ENCODE peak calls at places on chromosome 13, in nine cellular contexts. V, S, H, Q, L, R, X, B and K are unnamed samples. For H3K4me1 and H3K9me3, the result is how much of the 10 kb centered on the place peaks cover.

GRCh38 chr13:112012004-112012704 is 54.8 kb upstream of the SOX1 start:
- DNase-seq in R (peak), V (no peak), S (no peak), B (no peak), X (no peak), Q (no peak), L (no peak), H (no peak), K (no peak)

GRCh38 chr13:92804926-92805325 is 421.7 kb upstream of the GPC6 start:
- DNase-seq in B (no peak), X (no peak), L (no peak), R (no peak), S (no peak), V (no peak), Q (no peak), H (no peak), K (no peak)

GRCh38 chr13:87923713-87924112 is 252.5 kb downstream of the SLITRK5 start:
- DNase-seq in V (no peak), Q (no peak), X (no peak), H (no peak), B (no peak), R (no peak), L (no peak), S (no peak), K (no peak)

GRCh38 chr13:113651511-113652403 is 6.2 kb downstream of the ATP4B start:
- DNase-seq in V (no peak), R (no peak), H (no peak), S (no peak), X (no peak), L (peak), Q (no peak), B (no peak), K (peak)

GRCh38 chr13:77345150-77345780 is 18.4 kb upstream of the MYCBP2 start:
- DNase-seq in H (peak), L (no peak), V (no peak), B (no peak), X (no peak), Q (no peak), S (no peak), R (no peak), K (no peak)

GRCh38 chr13:28820099-28821051 is at the start of gene MTUS2:
- DNase-seq in R (peak), X (no peak), H (peak), Q (no peak), B (peak), V (peak), S (no peak), L (no peak), K (peak)

GRCh38 chr13:100473087-100473486 is 115.5 kb downstream of the GGACT start:
- DNase-seq in Q (no peak), L (no peak), R (peak), V (peak), B (no peak), H (no peak), S (no peak), X (no peak), K (no peak)

GRCh38 chr13:63938851-63939250 is 2523.2 kb upstream of the PCDH20 start:
- DNase-seq in L (no peak), R (no peak), Q (no peak), V (no peak), H (no peak), X (no peak), B (no peak), S (no peak), K (no peak)

GRCh38 chr13:28530729-28531194 is 35.8 kb upstream of the FLT1 start:
- DNase-seq in R (no peak), V (no peak), H (peak), L (no peak), S (no peak), Q (no peak), B (no peak), X (no peak), K (no peak)

GRCh38 chr13:27783111-27783510 is 9.2 kb upstream of the GSX1 start:
- DNase-seq in V (peak), L (no peak), H (peak), S (no peak), X (no peak), Q (no peak), R (peak), B (peak), K (no peak)

GRCh38 chr13:51585696-51586095 is 1.4 kb downstream of the WDFY2 start:
- DNase-seq in H (no peak), Q (no peak), V (no peak), B (no peak), R (no peak), X (no peak), L (no peak), S (no peak), K (no peak)

GRCh38 chr13:110907301-110907700 is 7.6 kb downstream of the ANKRD10 start:
- DNase-seq in H (no peak), V (no peak), Q (no peak), R (no peak), X (no peak), S (no peak), L (no peak), B (no peak), K (no peak)

GRCh38 chr13:91813255-91813654 is 414.8 kb downstream of the GPC5 start:
- DNase-seq in L (no peak), H (no peak), B (no peak), R (no peak), X (no peak), V (peak), Q (no peak), S (no peak), K (no peak)

DNA sequence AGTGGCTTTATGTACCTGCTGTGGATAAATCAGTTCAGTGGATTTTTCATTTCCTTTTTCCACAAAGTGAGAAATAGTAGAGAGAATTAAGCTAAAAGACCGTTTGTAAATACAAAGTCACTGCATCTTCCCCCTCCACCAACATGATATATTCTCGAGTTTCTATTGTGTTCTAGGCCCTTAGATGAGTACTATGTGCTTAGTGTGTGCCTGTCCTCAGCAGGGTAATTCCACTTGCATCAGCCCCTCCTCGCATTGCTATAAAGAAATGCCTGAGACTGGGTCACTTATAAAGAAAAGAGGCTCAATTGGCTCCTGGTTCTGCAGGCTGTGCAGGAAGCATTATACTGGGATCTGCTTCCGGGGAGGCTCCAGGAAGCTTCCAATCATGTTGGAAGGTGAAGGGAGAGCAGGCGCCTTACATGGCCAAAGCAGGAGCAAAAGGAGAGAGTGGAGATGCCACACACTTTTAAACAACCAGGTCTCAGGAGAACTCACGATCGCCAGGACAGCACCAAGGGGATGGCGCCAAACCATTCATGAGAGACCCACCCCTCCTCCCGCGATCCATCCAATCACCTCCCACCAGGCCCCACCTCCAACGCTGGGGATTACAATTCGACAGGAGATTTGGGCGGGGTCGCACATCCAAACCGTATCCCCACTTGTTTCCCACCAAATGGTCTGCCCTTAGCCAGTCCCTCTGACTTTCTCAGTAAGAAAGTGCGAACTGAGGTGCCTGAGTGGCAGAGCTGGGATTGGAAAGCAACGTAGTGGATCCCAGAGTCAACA is 102.3 kb upstream of the ABCC4 start:
- DNase-seq in S (no peak), V (peak), H (no peak), L (no peak), B (no peak), Q (no peak), X (no peak), R (peak), K (no peak)
- H3K27ac ChIP-seq in S (no peak), V (no peak), H (no peak), L (no peak), B (no peak), Q (peak), X (no peak), R (no peak), K (no peak)

GRCh38 chr13:33188093-33188882 is 97.3 kb downstream of the STARD13 start:
- DNase-seq in B (no peak), R (no peak), L (no peak), Q (no peak), H (no peak), X (no peak), S (no peak), V (no peak), K (no peak)

GRCh38 chr13:33184530-33184929 is 101.0 kb downstream of the STARD13 start:
- DNase-seq in B (no peak), R (no peak), Q (no peak), L (no peak), X (no peak), V (no peak), S (no peak), H (no peak), K (no peak)

GRCh38 chr13:33185853-33186252 is 99.7 kb downstream of the STARD13 start:
- DNase-seq in R (no peak), L (no peak), B (no peak), X (no peak), S (no peak), H (no peak), Q (no peak), V (no peak), K (no peak)

GRCh38 chr13:33189470-33189869 is 96.1 kb downstream of the STARD13 start:
- DNase-seq in R (no peak), X (no peak), B (no peak), Q (no peak), S (no peak), H (no peak), V (no peak), L (no peak), K (no peak)

DNA sequence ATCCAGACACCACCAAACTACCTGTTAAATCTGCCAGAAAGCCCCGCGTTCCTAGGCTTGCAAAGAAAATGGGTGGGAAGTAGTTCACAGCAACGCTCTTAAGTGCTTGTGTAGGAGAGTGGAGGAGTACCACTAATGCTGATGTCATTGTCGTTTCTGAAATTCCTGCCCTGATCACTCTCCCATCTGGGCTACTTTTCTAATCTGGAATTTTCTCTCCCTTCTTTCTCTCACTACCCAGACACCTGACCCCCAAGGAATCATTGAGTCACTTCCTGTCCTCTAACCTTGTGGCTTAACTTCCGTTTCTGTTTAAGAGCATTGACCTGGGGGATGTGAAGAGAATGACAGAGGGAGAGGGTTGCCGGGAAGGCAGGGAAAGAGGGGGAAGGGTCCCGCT is 98.7 kb downstream of the STARD13 start:
- DNase-seq in H (peak), B (peak), R (no peak), X (no peak), Q (no peak), L (no peak), V (no peak), S (no peak), K (no peak)
- H3K4me1 ChIP-seq in H (under half), B (under half), R (under half), X (under half), Q (under half), L (under half), V (under half), S (under half), K (under half)

GRCh38 chr13:68713394-68713793 is 1394.2 kb upstream of the ATXN8OS start:
- DNase-seq in S (no peak), X (no peak), V (no peak), B (no peak), H (peak), L (no peak), R (peak), Q (no peak), K (no peak)
- H3K9me3 ChIP-seq in S (under half), X (under half), V (under half), B (under half), H (under half), L (under half), R (under half), Q (under half), K (under half)

GRCh38 chr13:94703721-94704314 is 8.5 kb downstream of the SOX21 start:
- DNase-seq in S (no peak), V (no peak), Q (no peak), R (peak), L (no peak), X (no peak), B (no peak), H (no peak), K (no peak)

GRCh38 chr13:94706101-94706853 is 6.1 kb downstream of the SOX21 start:
- DNase-seq in X (no peak), L (no peak), H (no peak), V (no peak), R (peak), S (no peak), Q (no peak), B (no peak), K (no peak)

GRCh38 chr13:94703271-94703670 is 9.1 kb downstream of the SOX21 start:
- DNase-seq in V (no peak), L (no peak), H (no peak), Q (no peak), B (no peak), X (no peak), S (no peak), R (no peak), K (no peak)

GRCh38 chr13:94705081-94705751 is 7.1 kb downstream of the SOX21 start:
- DNase-seq in B (no peak), R (peak), H (peak), S (no peak), V (no peak), X (no peak), Q (no peak), L (no peak), K (no peak)

DNA sequence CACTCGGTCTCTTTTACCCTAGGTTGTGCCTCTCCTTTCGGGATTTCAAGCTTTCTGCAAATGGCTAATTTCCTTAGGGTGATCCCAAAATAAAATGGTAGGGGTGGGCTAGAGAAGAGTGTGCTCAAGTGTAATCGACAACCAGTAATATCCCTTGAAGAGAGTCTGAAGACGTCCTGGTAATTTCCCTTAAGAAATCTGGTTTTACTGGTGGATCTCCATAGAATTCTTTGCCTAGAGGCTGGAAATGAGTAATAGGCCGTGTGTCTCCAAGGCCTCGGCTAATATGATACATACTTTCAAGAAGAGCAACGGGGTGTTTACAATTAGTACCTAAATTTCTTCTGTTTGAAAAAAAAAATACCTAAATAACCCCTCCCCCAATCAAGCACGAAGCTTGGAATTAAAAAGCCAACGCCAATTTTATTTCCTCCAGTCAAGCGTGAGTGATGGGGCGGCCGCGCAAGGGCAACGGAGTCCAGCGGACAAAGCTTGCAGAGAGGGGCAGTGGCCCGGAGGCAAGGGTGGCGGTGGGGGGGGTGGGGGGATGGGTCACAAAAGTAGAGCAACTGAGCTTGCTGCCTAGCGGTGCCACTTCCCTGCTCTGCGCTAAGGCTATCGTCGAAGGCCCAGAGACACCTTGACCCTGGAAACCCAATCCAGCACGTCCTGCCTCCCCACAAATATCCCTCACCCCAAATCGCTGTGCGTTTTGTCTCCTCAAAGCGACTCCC is 7.8 kb downstream of the SOX21 start:
- DNase-seq in H (peak), X (no peak), S (no peak), V (no peak), Q (no peak), L (no peak), R (peak), B (no peak), K (no peak)
- H3K27ac ChIP-seq in H (no peak), X (no peak), S (no peak), V (no peak), Q (no peak), L (no peak), R (no peak), B (no peak), K (no peak)

GRCh38 chr13:26037302-26037701 is 14.5 kb downstream of the SHISA2 start:
- DNase-seq in X (peak), B (no peak), S (no peak), H (peak), V (no peak), Q (no peak), L (no peak), R (peak), K (no peak)

GRCh38 chr13:26036383-26036782 is 15.4 kb downstream of the SHISA2 start:
- DNase-seq in S (no peak), B (no peak), V (no peak), R (no peak), X (no peak), Q (no peak), L (no peak), H (no peak), K (no peak)

GRCh38 chr13:26038931-26039475 is 12.8 kb downstream of the SHISA2 start:
- DNase-seq in R (no peak), Q (no peak), H (no peak), L (no peak), S (no peak), B (no peak), V (no peak), X (no peak), K (no peak)

GRCh38 chr13:26029581-26030136 is 22.2 kb downstream of the SHISA2 start:
- DNase-seq in B (no peak), L (no peak), X (no peak), S (no peak), H (no peak), V (no peak), Q (no peak), R (no peak), K (no peak)

DNA sequence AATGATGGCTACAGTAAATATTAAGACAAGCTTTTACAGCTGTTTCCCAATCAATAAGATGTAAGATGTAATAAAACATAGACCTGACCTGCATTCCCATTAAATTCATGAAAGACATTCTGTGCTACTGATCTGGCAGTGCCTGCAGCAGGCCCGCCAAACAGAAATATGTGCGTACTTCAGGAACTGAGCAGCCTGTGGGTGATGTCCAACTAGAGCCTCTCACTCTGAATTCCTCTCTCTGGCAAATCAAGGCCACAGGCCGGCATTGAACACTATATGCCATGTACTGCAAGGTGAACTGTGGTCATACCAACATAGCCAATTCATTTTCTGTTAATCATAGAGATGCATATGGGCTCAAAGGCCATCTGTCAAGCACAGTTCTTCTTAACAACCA is 17.8 kb downstream of the SHISA2 start:
- DNase-seq in V (no peak), R (no peak), X (no peak), Q (no peak), H (no peak), S (no peak), L (no peak), B (no peak), K (no peak)
- H3K4me1 ChIP-seq in V (under half), R (under half), X (under half), Q (under half), H (under half), S (under half), L (under half), B (under half), K (under half)

GRCh38 chr13:38405216-38405615 is 55.6 kb downstream of the UFM1 start:
- DNase-seq in L (no peak), X (no peak), R (no peak), V (no peak), Q (no peak), B (no peak), S (no peak), H (peak), K (no peak)
- H3K9me3 ChIP-seq in L (under half), X (under half), R (under half), V (under half), Q (under half), B (under half), S (under half), H (under half), K (under half)

DNA sequence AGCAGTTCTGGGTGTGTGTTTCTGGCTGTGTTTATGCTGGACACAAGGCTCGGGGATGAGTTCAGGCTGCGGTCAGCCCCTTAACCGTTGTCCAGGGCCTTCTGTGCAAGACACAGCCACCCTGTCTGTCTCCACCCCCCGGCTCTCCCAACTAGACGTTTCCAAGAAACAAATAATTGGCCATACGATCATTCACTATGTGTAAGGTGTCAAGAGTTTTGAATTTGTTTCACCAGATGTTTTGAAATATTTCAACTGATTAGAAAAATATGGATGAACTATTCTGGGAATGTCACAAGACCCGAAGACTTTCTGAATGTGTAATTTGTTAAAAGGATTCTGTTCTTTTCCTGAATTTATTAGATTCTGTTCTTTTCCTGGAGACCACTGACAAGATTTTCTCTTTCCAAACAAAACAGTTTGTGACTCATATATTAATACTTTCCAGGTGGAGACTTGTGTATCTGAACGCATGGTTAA is 318.2 kb downstream of the MYO16 start:
- DNase-seq in R (no peak), L (no peak), Q (no peak), B (no peak), X (no peak), S (peak), H (peak), V (no peak), K (peak)
- H3K27ac ChIP-seq in R (no peak), L (no peak), Q (peak), B (no peak), X (no peak), S (no peak), H (no peak), V (no peak), K (no peak)